ENCODE peak calls at places on chromosomes 6 and 20, in eight cellular contexts. One of them, this sample, is unnamed.

GRCh38 chr20:47276856-47277541 is 79.5 kb downstream of the ZMYND8 start:
- DNase-seq in mesenchymal stem cell: peak
- DNase-seq in neural crest cell: no peak
- DNase-seq in choroid plexus epithelial cell: peak
- DNase-seq in fibroblast of pulmonary artery: peak
- DNase-seq in psoas muscle: peak
- DNase-seq in DMS 273 treated with DMSO at 0.1 percent for 48 hours: no peak
- DNase-seq in tibial artery: peak
- DNase-seq in this sample: no peak

GRCh38 chr6:41500561-41500960 is 45.6 kb upstream of the FOXP4 start:
- DNase-seq in mesenchymal stem cell: no peak
- DNase-seq in neural crest cell: no peak
- DNase-seq in choroid plexus epithelial cell: no peak
- DNase-seq in fibroblast of pulmonary artery: no peak
- DNase-seq in psoas muscle: no peak
- DNase-seq in DMS 273 treated with DMSO at 0.1 percent for 48 hours: no peak
- DNase-seq in tibial artery: no peak
- DNase-seq in this sample: no peak

GRCh38 chr6:156949376-156949775 is 172.2 kb downstream of the ARID1B start:
- DNase-seq in mesenchymal stem cell: peak
- DNase-seq in neural crest cell: no peak
- DNase-seq in choroid plexus epithelial cell: peak
- DNase-seq in fibroblast of pulmonary artery: peak
- DNase-seq in psoas muscle: no peak
- DNase-seq in DMS 273 treated with DMSO at 0.1 percent for 48 hours: no peak
- DNase-seq in tibial artery: no peak
- DNase-seq in this sample: no peak

GRCh38 chr6:123965894-123966293 is 162.2 kb downstream of the NKAIN2 start:
- DNase-seq in mesenchymal stem cell: peak
- DNase-seq in neural crest cell: peak
- DNase-seq in choroid plexus epithelial cell: peak
- DNase-seq in fibroblast of pulmonary artery: peak
- DNase-seq in psoas muscle: no peak
- DNase-seq in DMS 273 treated with DMSO at 0.1 percent for 48 hours: peak
- DNase-seq in tibial artery: no peak
- DNase-seq in this sample: no peak

GRCh38 chr6:136791296-136792065 is 796 bp downstream of the MAP3K5 start:
- DNase-seq in mesenchymal stem cell: peak
- DNase-seq in neural crest cell: peak
- DNase-seq in choroid plexus epithelial cell: peak
- DNase-seq in fibroblast of pulmonary artery: peak
- DNase-seq in psoas muscle: peak
- DNase-seq in DMS 273 treated with DMSO at 0.1 percent for 48 hours: peak
- DNase-seq in tibial artery: peak
- DNase-seq in this sample: peak

GRCh38 chr6:38305995-38306681 is 333.6 kb downstream of the BTBD9 start:
- DNase-seq in mesenchymal stem cell: no peak
- DNase-seq in neural crest cell: no peak
- DNase-seq in choroid plexus epithelial cell: no peak
- DNase-seq in fibroblast of pulmonary artery: no peak
- DNase-seq in psoas muscle: no peak
- DNase-seq in DMS 273 treated with DMSO at 0.1 percent for 48 hours: no peak
- DNase-seq in tibial artery: no peak
- DNase-seq in this sample: no peak

GRCh38 chr20:37020636-37021035 is 69.1 kb upstream of the SAMHD1 start:
- DNase-seq in mesenchymal stem cell: no peak
- DNase-seq in neural crest cell: no peak
- DNase-seq in choroid plexus epithelial cell: no peak
- DNase-seq in fibroblast of pulmonary artery: no peak
- DNase-seq in psoas muscle: no peak
- DNase-seq in DMS 273 treated with DMSO at 0.1 percent for 48 hours: no peak
- DNase-seq in tibial artery: no peak
- DNase-seq in this sample: no peak

GRCh38 chr6:143600821-143601220 is 76.9 kb upstream of the PHACTR2 start:
- DNase-seq in mesenchymal stem cell: no peak
- DNase-seq in neural crest cell: no peak
- DNase-seq in choroid plexus epithelial cell: no peak
- DNase-seq in fibroblast of pulmonary artery: no peak
- DNase-seq in psoas muscle: no peak
- DNase-seq in DMS 273 treated with DMSO at 0.1 percent for 48 hours: no peak
- DNase-seq in tibial artery: no peak
- DNase-seq in this sample: no peak

GRCh38 chr6:70652216-70652615 is 15.5 kb upstream of the SMAP1 start:
- DNase-seq in mesenchymal stem cell: no peak
- DNase-seq in neural crest cell: no peak
- DNase-seq in choroid plexus epithelial cell: no peak
- DNase-seq in fibroblast of pulmonary artery: no peak
- DNase-seq in psoas muscle: no peak
- DNase-seq in DMS 273 treated with DMSO at 0.1 percent for 48 hours: no peak
- DNase-seq in tibial artery: no peak
- DNase-seq in this sample: no peak

GRCh38 chr6:38987503-38987902 is 61.1 kb upstream of the GLP1R start:
- DNase-seq in mesenchymal stem cell: no peak
- DNase-seq in neural crest cell: no peak
- DNase-seq in choroid plexus epithelial cell: no peak
- DNase-seq in fibroblast of pulmonary artery: no peak
- DNase-seq in psoas muscle: no peak
- DNase-seq in DMS 273 treated with DMSO at 0.1 percent for 48 hours: no peak
- DNase-seq in tibial artery: no peak
- DNase-seq in this sample: no peak

GRCh38 chr6:28710466-28711191 is 184.9 kb downstream of the GPX5 start:
- DNase-seq in mesenchymal stem cell: peak
- DNase-seq in neural crest cell: no peak
- DNase-seq in choroid plexus epithelial cell: peak
- DNase-seq in fibroblast of pulmonary artery: peak
- DNase-seq in psoas muscle: no peak
- DNase-seq in DMS 273 treated with DMSO at 0.1 percent for 48 hours: peak
- DNase-seq in tibial artery: no peak
- DNase-seq in this sample: no peak

GRCh38 chr6:45827952-45828530 is 187.6 kb downstream of the CLIC5 start:
- DNase-seq in mesenchymal stem cell: peak
- DNase-seq in neural crest cell: no peak
- DNase-seq in choroid plexus epithelial cell: peak
- DNase-seq in fibroblast of pulmonary artery: no peak
- DNase-seq in psoas muscle: no peak
- DNase-seq in DMS 273 treated with DMSO at 0.1 percent for 48 hours: no peak
- DNase-seq in tibial artery: no peak
- DNase-seq in this sample: no peak

GRCh38 chr6:112109267-112109666 is 21.9 kb downstream of the FAM229B start:
- DNase-seq in mesenchymal stem cell: peak
- DNase-seq in neural crest cell: no peak
- DNase-seq in choroid plexus epithelial cell: no peak
- DNase-seq in fibroblast of pulmonary artery: no peak
- DNase-seq in psoas muscle: no peak
- DNase-seq in DMS 273 treated with DMSO at 0.1 percent for 48 hours: no peak
- DNase-seq in tibial artery: no peak
- DNase-seq in this sample: no peak

GRCh38 chr20:63704749-63705117 is 3.0 kb downstream of the ARFRP1 start:
- DNase-seq in mesenchymal stem cell: no peak
- DNase-seq in neural crest cell: no peak
- DNase-seq in choroid plexus epithelial cell: no peak
- DNase-seq in fibroblast of pulmonary artery: no peak
- DNase-seq in psoas muscle: no peak
- DNase-seq in DMS 273 treated with DMSO at 0.1 percent for 48 hours: no peak
- DNase-seq in tibial artery: no peak
- DNase-seq in this sample: no peak

This sample was measured in stimulated activated CD8-positive, alpha-beta memory T cell treated with anti-CD3 and anti-CD28 coated beads, Interleukin-12 subunit alpha, Interleukin-12 subunit beta, amount 100 ng/mL, for 1 hour.